ENCODE peak calls at places on chromosomes 13 and 19, in six cellular contexts. E, W, C, H, D and F are unnamed samples.

GRCh38 chr13:25587581-25587980 is 215.8 kb downstream of the ATP8A2 start:
- DNase-seq in E (no peak), W (no peak), C (no peak), H (no peak), D (no peak), F (no peak)

GRCh38 chr19:18500376-18500775 is 21.5 kb downstream of the ELL start:
- DNase-seq in E (no peak), W (no peak), C (no peak), H (peak; percentile 44), D (no peak), F (no peak)

GRCh38 chr13:50845211-50845610 is 1.7 kb upstream of the DLEU7 start:
- DNase-seq in E (no peak), W (no peak), C (no peak), H (no peak), D (no peak), F (no peak)

GRCh38 chr13:111139452-111139851 is 24.3 kb downstream of the ARHGEF7 start:
- DNase-seq in E (no peak), W (no peak), C (no peak), H (no peak), D (no peak), F (no peak)

GRCh38 chr19:38309615-38310278 is 5.7 kb downstream of the C19orf33 start:
- DNase-seq in E (no peak), W (no peak), C (no peak), H (no peak), D (no peak), F (no peak)

GRCh38 chr13:49082653-49083536 is 107.2 kb downstream of the FNDC3A start:
- DNase-seq in E (no peak), W (no peak), C (no peak), H (no peak), D (no peak), F (no peak)

GRCh38 chr13:105255472-105255871 is 1280.0 kb downstream of the EFNB2 start:
- DNase-seq in E (no peak), W (no peak), C (no peak), H (no peak), D (no peak), F (no peak)

GRCh38 chr19:5800361-5801270 is 4.3 kb upstream of the NRTN start:
- DNase-seq in E (no peak), W (no peak), C (no peak), H (no peak), D (no peak), F (no peak)

GRCh38 chr13:96822900-96823299 is 171.4 kb downstream of the OXGR1 start:
- DNase-seq in E (no peak), W (no peak), C (no peak), H (no peak), D (peak; percentile 57), F (peak; percentile 4)

GRCh38 chr19:3171894-3172679 is 6.5 kb upstream of the S1PR4 start:
- DNase-seq in E (no peak), W (no peak), C (no peak), H (no peak), D (no peak), F (peak; percentile 21)

GRCh38 chr19:17677002-17677401 is 11.2 kb downstream of the UNC13A start:
- DNase-seq in E (no peak), W (no peak), C (no peak), H (no peak), D (no peak), F (no peak)

GRCh38 chr13:99859178-99860177 is 112.1 kb downstream of the ZIC5 start:
- DNase-seq in E (peak; percentile 3), W (no peak), C (no peak), H (no peak), D (no peak), F (no peak)

GRCh38 chr13:25489238-25489637 is 117.5 kb downstream of the ATP8A2 start:
- DNase-seq in E (no peak), W (no peak), C (no peak), H (no peak), D (no peak), F (no peak)

GRCh38 chr19:9622531-9622930 is 1.5 kb upstream of the ZNF561 start:
- DNase-seq in E (no peak), W (no peak), C (no peak), H (no peak), D (no peak), F (no peak)

GRCh38 chr19:51501594-51502263 is at the start of gene SIGLEC12:
- DNase-seq in E (no peak), W (no peak), C (no peak), H (no peak), D (no peak), F (no peak)

GRCh38 chr19:2577722-2578335 is 101.9 kb downstream of the GADD45B start:
- DNase-seq in E (no peak), W (no peak), C (no peak), H (no peak), D (no peak), F (no peak)

GRCh38 chr19:46181386-46181774 is 33.3 kb downstream of the IGFL2 start:
- DNase-seq in E (no peak), W (no peak), C (no peak), H (no peak), D (no peak), F (no peak)

GRCh38 chr13:22447132-22447886 is 733.5 kb upstream of the SGCG start:
- DNase-seq in E (no peak), W (no peak), C (no peak), H (no peak), D (no peak), F (no peak)

GRCh38 chr19:9597027-9597426 is 12.7 kb upstream of the ZNF121 start:
- DNase-seq in E (no peak), W (no peak), C (no peak), H (no peak), D (no peak), F (peak; percentile 17)

GRCh38 chr13:21164631-21165030 is 11.7 kb downstream of the SKA3 start:
- DNase-seq in E (no peak), W (no peak), C (no peak), H (no peak), D (no peak), F (no peak)

DNA sequence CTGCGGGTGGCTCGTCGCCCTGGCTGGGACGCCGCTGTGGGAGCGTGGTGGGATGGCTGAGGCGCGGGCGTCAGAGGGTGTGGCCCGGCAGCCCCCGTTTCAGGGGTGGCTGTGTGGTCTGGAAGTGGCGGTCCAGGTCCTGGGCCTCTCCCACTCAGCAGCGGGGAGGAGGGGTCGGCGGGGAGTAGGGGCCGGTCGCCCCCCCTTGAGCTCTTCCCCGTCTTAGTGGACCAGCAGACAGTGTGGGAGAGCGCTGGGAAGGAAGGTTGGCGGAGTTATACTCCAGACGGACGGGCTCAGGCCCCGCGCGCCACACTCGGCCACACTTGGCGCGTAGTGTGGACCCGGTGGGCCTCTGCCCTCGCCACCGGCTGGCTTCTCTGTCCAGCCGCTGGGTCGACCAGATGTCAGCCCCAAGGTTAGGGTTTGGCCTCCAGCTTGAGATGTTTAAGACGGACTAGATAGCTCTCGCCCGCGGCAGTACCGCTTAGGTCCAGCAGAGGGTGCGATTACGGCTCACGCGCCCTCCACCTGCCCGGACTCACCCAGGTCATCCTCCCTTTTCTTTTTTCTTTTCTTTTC is 21.7 kb upstream of the ZNF429 start:
- DNase-seq in E (peak; percentile 56), W (no peak), C (no peak), H (peak; percentile 51), D (peak; percentile 72), F (no peak)
- TF ChIP-seq CTCF in E (peak; percentile 64), W (peak; percentile 37), C (peak; percentile 54), H (peak; percentile 43), D (peak; percentile 88), F (no peak)

GRCh38 chr19:36061367-36061766 is 6.7 kb downstream of the WDR62 start:
- DNase-seq in E (no peak), W (no peak), C (no peak), H (no peak), D (no peak), F (no peak)

GRCh38 chr19:36059180-36059910 is 4.6 kb downstream of the WDR62 start:
- DNase-seq in E (no peak), W (no peak), C (no peak), H (no peak), D (no peak), F (no peak)

GRCh38 chr19:36058481-36059179 is 3.9 kb downstream of the WDR62 start:
- DNase-seq in E (no peak), W (no peak), C (no peak), H (no peak), D (no peak), F (no peak)

GRCh38 chr19:36064829-36065228 is 10.1 kb downstream of the WDR62 start:
- DNase-seq in E (no peak), W (no peak), C (no peak), H (no peak), D (no peak), F (no peak)

GRCh38 chr19:36060430-36060829 is 5.7 kb downstream of the WDR62 start:
- DNase-seq in E (no peak), W (no peak), C (no peak), H (peak; percentile 35), D (peak; percentile 28), F (peak; percentile 64)
- TF ChIP-seq CTCF in E (no peak), W (peak; percentile 46), C (no peak), H (no peak), D (no peak), F (peak; percentile 56)

DNA sequence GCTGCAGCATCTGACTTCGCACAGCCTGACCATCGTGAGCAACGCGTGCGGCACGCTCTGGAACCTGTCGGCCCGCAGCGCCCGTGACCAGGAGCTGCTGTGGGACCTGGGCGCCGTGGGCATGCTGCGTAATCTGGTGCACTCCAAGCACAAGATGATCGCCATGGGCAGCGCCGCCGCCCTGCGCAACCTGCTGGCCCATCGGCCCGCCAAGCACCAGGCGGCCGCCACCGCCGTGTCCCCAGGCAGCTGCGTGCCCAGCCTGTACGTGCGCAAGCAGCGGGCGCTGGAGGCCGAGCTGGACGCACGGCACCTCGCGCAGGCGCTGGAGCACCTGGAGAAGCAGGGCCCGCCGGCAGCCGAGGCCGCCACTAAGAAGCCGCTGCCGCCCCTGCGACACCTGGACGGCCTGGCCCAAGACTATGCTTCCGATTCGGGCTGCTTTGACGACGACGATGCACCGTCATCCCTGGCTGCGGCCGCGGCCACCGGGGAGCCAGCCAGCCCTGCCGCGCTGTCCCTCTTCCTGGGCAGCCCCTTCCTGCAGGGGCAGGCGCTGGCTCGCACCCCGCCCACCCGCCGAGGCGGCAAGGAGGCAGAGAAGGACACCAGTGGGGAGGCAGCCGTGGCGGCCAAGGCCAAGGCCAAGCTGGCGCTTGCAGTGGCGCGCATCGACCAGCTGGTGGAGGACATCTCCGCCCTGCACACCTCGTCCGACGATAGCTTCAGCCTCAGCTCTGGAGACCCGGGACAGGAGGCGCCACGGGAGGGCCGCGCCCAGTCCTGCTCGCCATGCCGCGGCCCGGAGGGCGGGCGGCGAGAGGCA is 13.6 kb downstream of the C19orf25 start:
- DNase-seq in E (no peak), W (no peak), C (no peak), H (no peak), D (peak; percentile 54), F (no peak)
- TF ChIP-seq CTCF in E (no peak), W (peak; percentile 55), C (no peak), H (no peak), D (peak; percentile 28), F (no peak)

GRCh38 chr13:28751210-28751935 is 32.6 kb upstream of the SLC46A3 start:
- DNase-seq in E (no peak), W (no peak), C (no peak), H (no peak), D (no peak), F (no peak)

GRCh38 chr13:28753946-28754345 is 35.2 kb upstream of the SLC46A3 start:
- DNase-seq in E (no peak), W (no peak), C (no peak), H (no peak), D (no peak), F (no peak)

GRCh38 chr13:28753208-28753892 is 34.6 kb upstream of the SLC46A3 start:
- DNase-seq in E (no peak), W (no peak), C (peak; percentile 55), H (no peak), D (peak; percentile 54), F (peak; percentile 30)

GRCh38 chr13:28755546-28755870 is 36.7 kb upstream of the SLC46A3 start:
- DNase-seq in E (no peak), W (no peak), C (no peak), H (no peak), D (no peak), F (no peak)

GRCh38 chr13:28754698-28755545 is 36.2 kb upstream of the SLC46A3 start:
- DNase-seq in E (no peak), W (no peak), C (no peak), H (peak; percentile 43), D (no peak), F (no peak)
- TF ChIP-seq CTCF in E (no peak), W (no peak), C (no peak), H (no peak), D (no peak), F (no peak)